ENCODE peak calls at places on chromosomes 7 and 10, in eight cellular contexts. W is AML-193; L is stimulated activated effector memory CD8-positive, alpha-beta T cell treated with anti-CD3 and anti-CD28 coated beads, Interleukin-12 subunit alpha, Interleukin-12 subunit beta, amount 100 ng/mL, for 72 hours; M is T-cell; N is NCI-H1436; D is HFFc6; C is kidney epithelial cell; O is T follicular helper cell. H is an unnamed sample.

GRCh38 chr7:47034180-47034579 is 547.7 kb downstream of the TNS3 start:
- DNase-seq in M (no peak), O (no peak), D (peak; percentile 2), N (no peak), L (no peak), C (no peak), W (no peak), H (no peak)

GRCh38 chr7:27606270-27607209 is 56.1 kb downstream of the HIBADH start:
- DNase-seq in O (no peak), C (peak; percentile 41), M (no peak), L (no peak), W (peak; percentile 44), N (no peak), D (peak; percentile 87), H (no peak)

GRCh38 chr10:73991846-73992245 is 6.1 kb upstream of the VCL start:
- DNase-seq in W (peak; percentile 79), M (peak; percentile 87), C (no peak), O (peak; percentile 59), D (no peak), L (peak; percentile 34), N (no peak), H (no peak)

GRCh38 chr7:101170617-101171441 is 5.5 kb upstream of the VGF start:
- DNase-seq in C (no peak), M (peak; percentile 36), L (no peak), W (no peak), N (no peak), O (no peak), D (no peak), H (no peak)

GRCh38 chr10:59959619-59960018 is 53.3 kb upstream of the CCDC6 start:
- DNase-seq in M (no peak), D (no peak), N (no peak), W (no peak), L (no peak), C (no peak), O (no peak), H (no peak)

GRCh38 chr7:117666019-117666418 is 186.2 kb downstream of the CFTR start:
- DNase-seq in N (no peak), M (no peak), D (no peak), L (no peak), O (no peak), W (no peak), C (peak; percentile 62), H (peak; percentile 42)

GRCh38 chr10:33227489-33227888 is 107.0 kb downstream of the NRP1 start:
- DNase-seq in D (no peak), O (no peak), C (no peak), N (no peak), M (no peak), W (no peak), L (no peak), H (no peak)

GRCh38 chr10:78895469-78895868 is 173.3 kb upstream of the ZMIZ1 start:
- DNase-seq in O (no peak), L (no peak), W (no peak), D (no peak), C (no peak), M (no peak), N (no peak), H (no peak)